ENCODE peak calls at places on chromosome 16, in seven cellular contexts. V is transverse colon, D is sigmoid colon, H is IMR-90, I is prostate gland, E is tibial nerve, G is heart left ventricle. J is an unnamed sample. For H3K4me1, the result is how much of the 10 kb centered on the place peaks cover.

GRCh38 chr16:85350973-85351372 is 238.7 kb upstream of the CIBAR2 start:
- DNase-seq in E (peak), V (peak), D (peak), H (peak), G (peak), I (peak), J (peak)

GRCh38 chr16:81214745-81215166 is 23.7 kb upstream of the BCO1 start:
- DNase-seq in G (no peak), H (peak), I (no peak), V (peak), D (no peak), E (no peak), J (peak)

GRCh38 chr16:13915033-13915635 is 4.8 kb upstream of the ERCC4 start:
- DNase-seq in G (no peak), H (no peak), I (no peak), V (no peak), E (no peak), D (no peak), J (no peak)

GRCh38 chr16:50244504-50245416 is 21.6 kb upstream of the ADCY7 start:
- DNase-seq in E (no peak), G (no peak), H (no peak), I (no peak), V (no peak), D (no peak), J (no peak)

GRCh38 chr16:10240854-10241613 is 58.8 kb upstream of the GRIN2A start:
- DNase-seq in V (no peak), D (no peak), I (no peak), G (no peak), E (no peak), H (no peak), J (no peak)

GRCh38 chr16:15567823-15568222 is 75.1 kb downstream of the MARF1 start:
- DNase-seq in G (no peak), E (no peak), I (no peak), D (no peak), V (no peak), H (no peak), J (no peak)

GRCh38 chr16:12661656-12662172 is 142.0 kb downstream of the CPPED1 start:
- DNase-seq in H (peak), G (no peak), E (no peak), V (no peak), I (no peak), D (no peak), J (no peak)

GRCh38 chr16:55911616-55912015 is 36.4 kb upstream of the CES5A start:
- DNase-seq in I (no peak), V (no peak), H (no peak), D (no peak), E (no peak), G (no peak), J (no peak)

GRCh38 chr16:81711609-81712329 is 67.3 kb upstream of the PLCG2 start:
- DNase-seq in G (no peak), E (no peak), H (peak), V (peak), D (peak), I (no peak), J (no peak)

GRCh38 chr16:89607937-89608740 is 5.3 kb upstream of the DPEP1 start:
- DNase-seq in V (no peak), G (no peak), D (no peak), I (no peak), E (no peak), H (no peak), J (no peak)

GRCh38 chr16:11734653-11735043 is 8.0 kb downstream of the TXNDC11 start:
- DNase-seq in V (no peak), D (no peak), E (no peak), H (no peak), G (no peak), I (no peak), J (no peak)

GRCh38 chr16:588639-588888 is 1.3 kb upstream of the RAB40C start:
- DNase-seq in V (peak), I (no peak), E (no peak), D (no peak), H (peak), G (peak), J (peak)

GRCh38 chr16:66130296-66130910 is 236.1 kb upstream of the CDH5 start:
- DNase-seq in E (no peak), I (no peak), H (peak), G (no peak), V (no peak), D (no peak), J (no peak)

GRCh38 chr16:61007694-61008093 is 1028.5 kb downstream of the CDH8 start:
- DNase-seq in I (no peak), D (no peak), E (no peak), V (no peak), H (no peak), G (no peak), J (no peak)

GRCh38 chr16:12904041-12904671 is 2.8 kb downstream of the SHISA9 start:
- DNase-seq in E (no peak), I (no peak), G (no peak), V (no peak), D (no peak), H (no peak), J (no peak)

GRCh38 chr16:15741207-15741871 is 91.3 kb downstream of the NDE1 start:
- DNase-seq in I (no peak), D (no peak), H (no peak), G (no peak), V (no peak), E (no peak), J (no peak)

GRCh38 chr16:81651758-81652718 is 127.1 kb upstream of the PLCG2 start:
- DNase-seq in G (no peak), H (no peak), I (no peak), E (no peak), V (no peak), D (no peak), J (no peak)

GRCh38 chr16:58638148-58639036 is 8.8 kb upstream of the CNOT1 start:
- DNase-seq in E (no peak), V (peak), G (peak), I (no peak), D (no peak), H (peak), J (peak)

GRCh38 chr16:70689035-70689969 is 3.4 kb upstream of the MTSS2 start:
- DNase-seq in I (peak), G (no peak), H (no peak), V (peak), E (no peak), D (peak), J (no peak)

GRCh38 chr16:87855852-87856715 is 13.2 kb downstream of the SLC7A5 start:
- DNase-seq in G (peak), H (peak), E (no peak), D (peak), I (peak), V (peak), J (no peak)
- H3K4me1 ChIP-seq in G (under half), H (under half), E (half or more), D (half or more), I (under half), V (under half), J (under half)

GRCh38 chr16:75072239-75072947 is 44.2 kb downstream of the LDHD start:
- DNase-seq in D (no peak), G (no peak), E (no peak), V (no peak), I (no peak), H (no peak), J (no peak)

GRCh38 chr16:75074415-75074793 is 42.2 kb downstream of the LDHD start:
- DNase-seq in V (no peak), G (no peak), H (no peak), E (no peak), I (no peak), D (no peak), J (no peak)

GRCh38 chr16:75075688-75076268 is 40.8 kb downstream of the LDHD start:
- DNase-seq in D (no peak), V (no peak), G (no peak), E (no peak), I (no peak), H (no peak), J (no peak)

GRCh38 chr16:75073551-75074414 is 42.8 kb downstream of the LDHD start:
- DNase-seq in I (no peak), G (no peak), H (no peak), V (no peak), D (no peak), E (no peak), J (no peak)

DNA sequence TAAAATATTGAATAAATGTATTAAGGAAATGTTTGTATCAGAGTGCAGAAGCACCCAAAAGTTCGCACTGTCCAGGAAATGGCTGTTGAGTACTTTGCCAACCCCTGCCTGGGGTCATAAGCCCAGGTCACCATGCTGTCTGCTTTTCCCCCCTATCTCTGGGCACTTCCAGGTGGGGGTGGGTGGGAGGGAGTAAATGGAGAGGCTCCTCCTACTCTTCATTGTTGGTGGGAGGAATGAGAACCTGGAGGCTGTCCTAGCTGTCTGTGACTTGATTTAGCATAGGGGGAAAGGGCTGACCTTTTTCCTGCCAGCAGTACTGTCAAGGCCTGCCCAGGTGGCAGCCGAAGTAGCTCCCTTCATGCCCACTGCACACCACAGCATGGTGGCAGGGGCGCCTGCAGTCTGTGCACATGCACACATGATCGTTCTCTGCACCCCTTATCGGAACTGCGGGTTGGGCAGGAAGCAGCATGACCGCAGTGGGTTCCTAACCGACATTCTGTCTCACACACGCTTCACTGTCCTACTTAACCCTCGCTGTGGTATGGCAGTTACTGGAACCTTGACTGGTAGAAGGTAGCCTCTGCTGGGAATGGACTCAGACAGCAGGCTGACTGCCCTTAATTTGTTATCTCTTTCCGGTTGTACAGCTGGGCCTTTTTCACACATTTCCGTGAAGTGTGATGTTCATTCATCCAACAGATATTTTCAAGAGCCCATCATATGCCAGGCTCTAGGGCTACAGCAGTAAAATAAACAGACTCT is 41.5 kb downstream of the LDHD start:
- DNase-seq in G (no peak), E (no peak), I (no peak), V (peak), D (no peak), H (no peak), J (peak)
- TF ChIP-seq POLR2A in G (no peak), E (no peak), I (no peak), V (no peak), D (no peak), H (no peak), J (no peak)

DNA sequence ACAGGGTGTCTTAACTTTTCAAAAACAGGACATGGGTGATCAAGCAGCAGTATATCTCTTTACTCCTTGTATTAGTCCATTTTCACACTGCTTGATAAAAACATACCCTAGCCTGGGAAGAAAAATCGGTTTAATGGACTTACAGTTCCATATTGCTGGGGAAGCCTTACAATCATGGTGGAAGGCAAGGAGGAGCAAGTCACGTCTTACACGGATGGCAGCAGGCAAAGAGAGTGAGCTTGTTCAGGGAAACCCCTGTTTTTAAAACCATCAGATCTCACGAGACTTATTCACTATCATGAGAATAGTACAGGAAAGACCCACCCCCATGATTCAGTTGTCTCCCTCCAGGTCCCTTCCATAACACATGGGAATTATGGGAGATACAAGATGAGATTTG is 468.9 kb downstream of the MAF start:
- DNase-seq in H (no peak), D (no peak), E (no peak), V (no peak), G (no peak), I (no peak), J (no peak)
- H3K4me3 ChIP-seq in H (no peak), D (no peak), E (no peak), V (no peak), G (no peak), I (no peak), J (no peak)

DNA sequence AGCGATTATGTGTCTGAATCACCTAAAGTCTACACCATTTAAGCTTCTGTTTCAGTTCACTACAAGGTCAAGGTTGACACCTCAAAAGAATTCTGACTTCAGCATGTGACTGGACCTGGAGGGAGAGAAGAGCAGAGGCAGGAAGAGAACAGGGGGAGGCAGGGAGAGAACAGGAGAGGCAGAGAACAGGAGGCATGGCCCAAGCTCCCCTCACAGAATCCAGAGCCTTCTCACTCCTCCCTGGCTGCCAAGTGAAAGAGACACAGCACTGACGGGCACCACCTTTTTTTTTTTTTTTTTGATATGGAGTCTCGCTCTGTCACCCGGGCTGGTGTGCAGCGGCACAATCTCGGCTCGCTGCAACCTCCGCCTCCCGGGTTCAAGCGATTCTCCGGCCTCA is 11.4 kb downstream of the GGA2 start:
- DNase-seq in D (no peak), E (no peak), H (no peak), G (peak), V (no peak), I (no peak), J (no peak)
- H3K4me1 ChIP-seq in D (under half), E (under half), H (under half), G (under half), V (under half), I (under half), J (half or more)

DNA sequence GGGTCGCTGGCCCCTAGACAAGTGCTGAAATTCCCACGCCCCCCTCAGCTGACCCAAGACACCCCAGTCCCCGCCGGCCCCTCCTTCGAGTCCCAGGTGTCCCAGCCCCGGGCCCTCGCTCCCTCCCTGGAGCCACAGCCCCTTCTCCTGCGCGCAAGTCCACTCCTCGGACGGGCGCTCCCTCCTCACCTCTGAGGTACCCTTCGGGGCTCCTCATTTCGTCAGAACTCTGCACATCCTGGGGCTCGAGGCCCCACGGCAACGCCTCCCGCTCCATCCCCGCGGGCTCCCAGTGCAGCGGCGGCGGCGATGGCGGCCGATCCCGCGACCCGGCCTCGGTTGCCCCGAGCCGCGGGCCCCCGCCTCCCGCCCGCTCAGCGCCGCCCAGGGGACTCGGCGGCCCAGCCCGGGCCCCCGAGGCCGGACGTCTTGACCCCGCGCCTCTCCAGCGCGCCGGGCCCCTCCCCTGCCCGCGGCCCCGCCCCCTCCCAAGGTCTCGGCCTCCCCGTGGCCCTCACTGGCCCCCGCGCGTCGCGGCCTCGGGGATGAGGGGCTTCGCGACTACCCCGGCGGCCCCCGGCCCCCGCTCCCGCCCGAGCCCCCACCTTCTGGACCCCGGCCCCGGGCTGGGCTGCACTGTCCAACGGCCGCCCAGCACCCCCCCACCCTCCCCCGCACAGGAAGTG is at the start of gene ZNF768:
- DNase-seq in D (peak), E (no peak), H (no peak), V (peak), G (no peak), I (no peak), J (peak)
- TF ChIP-seq POLR2A in D (no peak), E (no peak), H (no peak), V (peak), G (no peak), I (no peak), J (no peak)

GRCh38 chr16:29892458-29892813 is 6.9 kb downstream of the SEZ6L2 start:
- DNase-seq in V (no peak), H (no peak), I (no peak), G (no peak), E (no peak), D (no peak), J (no peak)
- H3K4me3 ChIP-seq in V (no peak), H (no peak), I (no peak), G (no peak), E (no peak), D (no peak), J (no peak)

J was measured in body of pancreas.